ENCODE peak calls at places on chromosomes 3 and 15, in seven cellular contexts. C is fibroblast of pulmonary artery, Q is body of pancreas, Z is RWPE2, E is progenitor cell of endocrine pancreas, P is adrenal gland, B is esophagus squamous epithelium. W is an unnamed sample.

GRCh38 chr3:87173071-87173470 is 54.0 kb upstream of the CHMP2B start:
- DNase-seq in C (peak; percentile 17), Q (no peak), Z (no peak), E (no peak), P (no peak), B (no peak), W (no peak)

GRCh38 chr15:56835598-56836275 is 82.7 kb upstream of the TCF12 start:
- DNase-seq in C (peak; percentile 87), Q (no peak), Z (no peak), E (no peak), P (peak; percentile 48), B (no peak), W (no peak)

GRCh38 chr3:127680146-127680661 is 7.5 kb downstream of the ABTB1 start:
- DNase-seq in C (no peak), Q (no peak), Z (no peak), E (no peak), P (no peak), B (no peak), W (no peak)

GRCh38 chr15:55694652-55695150 is 48.3 kb downstream of the PRTG start:
- DNase-seq in C (no peak), Q (no peak), Z (no peak), E (no peak), P (no peak), B (no peak), W (no peak)

GRCh38 chr3:183490653-183491052 is 62.2 kb upstream of the MCF2L2 start:
- DNase-seq in C (peak; percentile 23), Q (no peak), Z (no peak), E (no peak), P (no peak), B (no peak), W (no peak)

GRCh38 chr15:28896944-28897343 is 11.2 kb downstream of the APBA2 start:
- DNase-seq in C (peak; percentile 82), Q (no peak), Z (no peak), E (no peak), P (peak; percentile 21), B (no peak), W (no peak)

GRCh38 chr3:138332472-138333073 is 2.9 kb upstream of the NME9 start:
- DNase-seq in C (peak; percentile 70), Q (no peak), Z (no peak), E (no peak), P (no peak), B (no peak), W (no peak)

GRCh38 chr3:94225176-94225742 is 162.4 kb downstream of the NSUN3 start:
- DNase-seq in C (peak; percentile 11), Q (no peak), Z (no peak), E (no peak), P (no peak), B (no peak), W (no peak)

GRCh38 chr3:141875893-141876380 is 506 bp upstream of the ATP1B3 start:
- DNase-seq in C (peak; percentile 80), Q (peak; percentile 55), Z (peak; percentile 66), E (peak; percentile 19), P (peak; percentile 70), B (no peak), W (peak; percentile 74)

GRCh38 chr3:11543141-11543947 is 100.4 kb downstream of the VGLL4 start:
- DNase-seq in C (no peak), Q (no peak), Z (peak; percentile 35), E (no peak), P (no peak), B (no peak), W (no peak)

GRCh38 chr3:22284559-22284958 is 533.5 kb upstream of the ZNF385D start:
- DNase-seq in C (peak; percentile 67), Q (no peak), Z (no peak), E (no peak), P (no peak), B (no peak), W (no peak)

GRCh38 chr3:107430214-107431047 is 53.2 kb downstream of the CCDC54 start:
- DNase-seq in C (peak; percentile 44), Q (no peak), Z (no peak), E (no peak), P (peak; percentile 6), B (no peak), W (no peak)

GRCh38 chr3:64345351-64345750 is 120.1 kb upstream of the PRICKLE2 start:
- DNase-seq in C (peak; percentile 96), Q (peak; percentile 55), Z (no peak), E (no peak), P (peak; percentile 62), B (no peak), W (no peak)

GRCh38 chr3:78139166-78139565 is 1099.3 kb downstream of the ROBO2 start:
- DNase-seq in C (peak; percentile 73), Q (no peak), Z (no peak), E (no peak), P (no peak), B (no peak), W (no peak)

GRCh38 chr3:5800965-5801364 is 613.5 kb downstream of the EDEM1 start:
- DNase-seq in C (no peak), Q (no peak), Z (no peak), E (no peak), P (no peak), B (no peak), W (no peak)

GRCh38 chr3:184576457-184577240 is 15.1 kb downstream of the EPHB3 start:
- DNase-seq in C (no peak), Q (no peak), Z (no peak), E (no peak), P (no peak), B (no peak), W (no peak)

GRCh38 chr3:184577546-184577945 is 16.0 kb downstream of the EPHB3 start:
- DNase-seq in C (no peak), Q (no peak), Z (no peak), E (no peak), P (no peak), B (no peak), W (no peak)

GRCh38 chr3:184579513-184579912 is 17.9 kb downstream of the EPHB3 start:
- DNase-seq in C (no peak), Q (no peak), Z (no peak), E (no peak), P (peak; percentile 23), B (no peak), W (peak; percentile 86)

GRCh38 chr3:184578822-184579221 is 17.2 kb downstream of the EPHB3 start:
- DNase-seq in C (no peak), Q (no peak), Z (no peak), E (no peak), P (no peak), B (no peak), W (no peak)

DNA sequence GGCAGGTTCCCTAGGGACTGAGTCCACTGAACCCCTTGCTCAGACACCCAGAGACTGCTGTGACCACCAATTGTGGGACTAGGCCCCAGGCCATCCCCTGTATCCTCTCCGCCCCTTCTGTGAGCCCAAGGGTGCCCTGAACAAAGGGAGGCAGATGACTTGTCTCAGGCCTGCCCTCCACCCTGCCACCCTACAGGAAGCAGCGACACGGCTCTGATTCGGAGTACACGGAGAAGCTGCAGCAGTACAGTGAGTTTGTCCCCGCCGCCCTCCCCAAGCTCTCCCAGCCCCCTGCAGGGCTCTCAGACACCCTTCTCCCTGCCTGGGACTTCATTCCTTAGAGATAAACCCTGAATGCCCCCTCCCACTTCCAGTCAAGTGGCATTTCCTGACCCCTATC is 16.6 kb downstream of the EPHB3 start:
- DNase-seq in C (no peak), Q (no peak), Z (no peak), E (no peak), P (no peak), B (no peak), W (no peak)
- TF ChIP-seq CTCF in C (no peak), Q (no peak), Z (no peak), E (no peak), P (no peak), B (no peak), W (no peak)

DNA sequence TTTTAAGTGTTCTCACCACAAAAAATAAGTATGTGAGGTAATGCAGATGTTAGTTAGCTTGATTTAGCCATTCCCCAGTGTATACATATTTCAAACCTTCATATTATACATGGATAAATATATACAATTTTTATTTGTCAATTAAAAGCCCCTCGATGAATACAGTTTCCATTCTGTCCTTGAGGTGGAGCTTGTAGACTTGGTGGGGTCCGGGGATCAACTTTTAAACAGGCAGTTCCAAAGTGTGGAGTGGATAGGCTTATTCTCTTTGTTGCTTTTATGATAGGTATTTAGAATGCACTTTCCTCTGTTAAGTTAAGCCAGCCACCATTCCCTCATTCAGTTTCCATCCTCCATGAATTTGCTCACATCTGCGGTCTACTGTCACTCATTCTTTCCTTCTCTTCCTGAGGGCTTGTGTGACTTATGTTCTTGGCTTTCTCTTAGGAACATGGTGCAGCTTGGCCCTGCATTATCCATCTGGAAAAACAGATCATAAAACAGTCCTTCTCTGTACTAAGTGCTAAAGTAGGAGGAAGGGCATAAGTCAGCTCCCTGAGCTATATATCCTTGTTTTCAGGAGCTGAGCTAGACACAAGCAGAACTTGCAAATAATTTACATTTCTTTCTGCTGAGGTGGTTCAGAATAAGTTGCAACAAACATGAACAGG is 149.1 kb downstream of the NFKBIZ start:
- DNase-seq in C (no peak), Q (no peak), Z (no peak), E (no peak), P (no peak), B (no peak), W (no peak)
- TF ChIP-seq CTCF in C (no peak), Q (no peak), Z (no peak), E (no peak), P (no peak), B (no peak), W (no peak)

DNA sequence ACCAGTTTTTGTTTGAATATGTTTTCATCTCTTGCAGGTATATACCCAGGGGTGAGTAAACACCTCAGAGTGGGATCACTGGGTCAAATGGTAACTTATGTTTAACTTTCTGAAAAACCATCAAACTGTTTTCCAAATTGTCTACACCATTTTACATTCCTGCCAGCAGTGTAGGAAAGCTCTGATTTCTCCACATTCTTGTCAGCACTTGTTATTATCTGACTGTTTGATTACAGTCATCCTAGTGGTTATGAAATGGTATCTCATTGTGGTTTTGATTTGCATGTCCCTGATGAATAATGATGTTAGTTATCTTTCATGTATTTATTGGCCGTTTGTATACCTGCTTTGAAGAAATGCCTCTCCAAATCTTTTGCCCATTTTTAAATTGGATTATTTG is 13.8 kb downstream of the FSD2 start:
- DNase-seq in C (no peak), Q (no peak), Z (no peak), E (no peak), P (no peak), B (no peak), W (no peak)
- TF ChIP-seq CTCF in C (no peak), Q (no peak), Z (peak; percentile 18), E (no peak), P (no peak), B (no peak), W (no peak)

GRCh38 chr3:37996785-37997301 is 6.3 kb downstream of the VILL start:
- DNase-seq in C (peak; percentile 86), Q (peak; percentile 85), Z (peak; percentile 60), E (peak; percentile 71), P (peak; percentile 82), B (no peak), W (peak; percentile 72)

GRCh38 chr3:37999836-38000235 is 9.2 kb downstream of the VILL start:
- DNase-seq in C (no peak), Q (no peak), Z (peak; percentile 10), E (no peak), P (no peak), B (no peak), W (peak; percentile 27)

GRCh38 chr3:37995652-37996641 is 5.4 kb downstream of the VILL start:
- DNase-seq in C (no peak), Q (no peak), Z (no peak), E (no peak), P (no peak), B (no peak), W (peak; percentile 35)

GRCh38 chr3:37997791-37998370 is 7.3 kb downstream of the VILL start:
- DNase-seq in C (no peak), Q (no peak), Z (peak; percentile 45), E (no peak), P (no peak), B (no peak), W (peak; percentile 42)

GRCh38 chr3:37997321-37997720 is 6.7 kb downstream of the VILL start:
- DNase-seq in C (no peak), Q (no peak), Z (no peak), E (no peak), P (no peak), B (no peak), W (peak; percentile 41)
- TF ChIP-seq CTCF in C (no peak), Q (no peak), Z (no peak), E (no peak), P (no peak), B (no peak), W (no peak)

W was measured in CD14-positive monocyte.